ENCODE peak calls at places on chromosomes 6 and 20, in four cellular contexts. B, Z, L and W are unnamed samples.

GRCh38 chr6:8057263-8057662 is 6.9 kb downstream of the BLOC1S5 start:
- DNase-seq in Z (no peak), L (no peak), B (no peak), W (no peak)

GRCh38 chr6:33430991-33431879 is 11.4 kb downstream of the SYNGAP1 start:
- DNase-seq in Z (peak; percentile 66), L (peak; percentile 94), B (peak; percentile 96), W (peak; percentile 88)

GRCh38 chr20:53890434-53891305 is 179.7 kb downstream of the BCAS1 start:
- DNase-seq in Z (no peak), L (no peak), B (no peak), W (no peak)

GRCh38 chr6:157823523-157824370 is 701 bp downstream of the SNX9 start:
- DNase-seq in Z (peak; percentile 53), B (peak; percentile 21), L (peak; percentile 56), W (peak; percentile 83)

GRCh38 chr6:169342655-169343054 is 89.0 kb upstream of the THBS2 start:
- DNase-seq in B (no peak), Z (no peak), L (no peak), W (no peak)

GRCh38 chr20:54174452-54175175 is 828 bp upstream of the CYP24A1 start:
- DNase-seq in L (no peak), B (no peak), Z (no peak), W (no peak)

GRCh38 chr6:141866731-141867502 is 265.8 kb upstream of the GJE1 start:
- DNase-seq in Z (no peak), B (no peak), L (no peak), W (no peak)

GRCh38 chr6:82766476-82766875 is 299.2 kb downstream of the UBE3D start:
- DNase-seq in L (no peak), Z (no peak), B (no peak), W (no peak)

GRCh38 chr6:54419885-54420284 is 111.6 kb downstream of the TINAG start:
- DNase-seq in B (peak; percentile 9), Z (no peak), L (no peak), W (no peak)

GRCh38 chr20:23782366-23782983 is 31.7 kb upstream of the CST1 start:
- DNase-seq in Z (no peak), B (peak; percentile 15), L (peak; percentile 21), W (no peak)

GRCh38 chr6:116404706-116405105 is 34.0 kb downstream of the DSE start:
- DNase-seq in Z (no peak), L (no peak), B (no peak), W (no peak)

GRCh38 chr20:49245921-49246740 is 26.9 kb downstream of the DDX27 start:
- DNase-seq in Z (no peak), L (peak; percentile 67), B (peak; percentile 40), W (no peak)

GRCh38 chr6:7974932-7975763 is 64.6 kb upstream of the TXNDC5 start:
- DNase-seq in B (peak; percentile 61), Z (peak; percentile 85), L (peak; percentile 89), W (peak; percentile 89)

GRCh38 chr20:24781061-24781980 is 167.7 kb upstream of the CST7 start:
- DNase-seq in B (peak; percentile 42), Z (no peak), L (peak; percentile 18), W (peak; percentile 56)

GRCh38 chr6:4607026-4607704 is 169.0 kb upstream of the CDYL start:
- DNase-seq in Z (no peak), B (peak; percentile 42), L (no peak), W (no peak)

GRCh38 chr6:135251416-135251815 is 70.3 kb downstream of the MYB start:
- DNase-seq in Z (no peak), B (no peak), L (no peak), W (no peak)

GRCh38 chr6:105398859-105399258 is 4.0 kb downstream of the PREP start:
- DNase-seq in B (no peak), L (no peak), Z (no peak), W (no peak)

GRCh38 chr6:82072771-82073170 is 174.8 kb downstream of the IBTK start:
- DNase-seq in L (no peak), Z (no peak), B (no peak), W (no peak)

GRCh38 chr6:144153971-144154370 is 3.7 kb downstream of the STX11 start:
- DNase-seq in Z (no peak), L (no peak), B (no peak), W (no peak)

GRCh38 chr6:135280375-135281136 is 99.4 kb downstream of the MYB start:
- DNase-seq in B (no peak), L (peak; percentile 33), Z (no peak), W (no peak)

GRCh38 chr6:65566117-65566516 is 140.9 kb downstream of the EYS start:
- DNase-seq in Z (no peak), L (no peak), B (no peak), W (no peak)

GRCh38 chr6:14917101-14917500 is 328.8 kb upstream of the JARID2 start:
- DNase-seq in B (no peak), L (no peak), Z (no peak), W (no peak)

GRCh38 chr6:159693128-159693893 is at the start of gene SOD2:
- DNase-seq in L (peak; percentile 96), B (no peak), Z (peak; percentile 85), W (peak; percentile 93)

GRCh38 chr6:165663283-165663735 is 268 bp upstream of the PDE10A start:
- DNase-seq in B (peak; percentile 47), Z (peak; percentile 68), L (no peak), W (peak; percentile 78)

GRCh38 chr6:36360241-36361054 is 23.8 kb upstream of the BNIP5 start:
- DNase-seq in B (peak; percentile 80), L (peak; percentile 85), Z (peak; percentile 74), W (peak; percentile 88)
- TF ChIP-seq POLR2A in B (no peak), L (no peak), Z (no peak), W (no peak)

GRCh38 chr6:106525111-106525884 is 104.0 kb downstream of the RTN4IP1 start:
- DNase-seq in L (no peak), Z (no peak), B (no peak), W (no peak)

GRCh38 chr6:106527979-106528378 is 101.3 kb downstream of the RTN4IP1 start:
- DNase-seq in L (no peak), B (no peak), Z (no peak), W (no peak)

GRCh38 chr6:106528521-106528920 is 100.8 kb downstream of the RTN4IP1 start:
- DNase-seq in Z (no peak), B (no peak), L (no peak), W (no peak)

GRCh38 chr6:106527111-106527510 is 102.2 kb downstream of the RTN4IP1 start:
- DNase-seq in Z (no peak), L (no peak), B (no peak), W (no peak)

DNA sequence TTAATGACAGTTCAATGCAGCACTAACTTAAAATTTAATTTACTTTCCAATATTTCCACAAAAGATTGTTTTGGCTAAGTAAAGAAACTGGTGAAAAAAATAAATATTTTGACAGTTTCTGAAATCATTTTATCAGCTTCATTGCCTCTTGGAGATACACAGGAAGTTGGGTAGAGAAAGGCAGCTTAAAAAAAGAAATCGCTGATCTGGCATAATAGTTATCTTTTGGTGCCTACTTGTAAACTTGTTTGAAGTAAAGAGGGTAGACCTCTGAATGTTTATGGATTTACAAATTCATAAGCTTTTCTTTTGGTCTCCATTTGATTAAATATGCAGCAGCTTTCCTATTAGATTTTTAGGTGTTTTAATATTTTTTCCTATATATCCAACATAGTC is 103.4 kb downstream of the RTN4IP1 start:
- DNase-seq in B (no peak), Z (no peak), L (no peak), W (no peak)
- TF ChIP-seq POLR2A in B (no peak), Z (no peak), L (no peak), W (no peak)

GRCh38 chr20:47358672-47359532 is 2.4 kb upstream of the ZMYND8 start:
- DNase-seq in Z (peak; percentile 83), B (peak; percentile 49), L (peak; percentile 63), W (peak; percentile 94)
- TF ChIP-seq POLR2A in Z (no peak), B (peak; percentile 54), L (peak; percentile 88), W (peak; percentile 26)

GRCh38 chr20:63598479-63599395 is 24.7 kb upstream of the HELZ2 start:
- DNase-seq in L (no peak), Z (no peak), B (no peak), W (no peak)
- TF ChIP-seq POLR2A in L (no peak), Z (no peak), B (no peak), W (no peak)